ENCODE peak calls at places on chromosome 6, in ten cellular contexts. O, U, T, J, B, V, Y, G, E and A are unnamed samples.

GRCh38 chr6:45297302-45297701 is 30.8 kb upstream of the RUNX2 start:
- DNase-seq in J (no peak), O (no peak), U (no peak), V (no peak), E (no peak), B (no peak), G (no peak), Y (no peak), T (no peak), A (no peak)

GRCh38 chr6:106300944-106301343 is 24.6 kb downstream of the ATG5 start:
- DNase-seq in U (no peak), O (no peak), V (no peak), G (peak), J (peak), E (no peak), Y (no peak), B (no peak), T (peak), A (no peak)

GRCh38 chr6:165767228-165767627 is 104.2 kb upstream of the PDE10A start:
- DNase-seq in J (peak), T (no peak), E (no peak), U (no peak), Y (no peak), B (no peak), V (no peak), G (peak), O (peak), A (no peak)

GRCh38 chr6:31203345-31203979 is 33.0 kb upstream of the POU5F1 start:
- DNase-seq in J (peak), G (no peak), V (peak), B (peak), E (peak), U (no peak), O (peak), T (no peak), Y (no peak), A (no peak)

GRCh38 chr6:162973975-162974374 is 246.2 kb downstream of the PACRG start:
- DNase-seq in U (no peak), E (no peak), Y (no peak), B (no peak), T (peak), V (no peak), J (no peak), G (no peak), O (no peak), A (no peak)

GRCh38 chr6:167906899-167907298 is 80.2 kb downstream of the AFDN start:
- DNase-seq in B (no peak), T (peak), U (peak), V (peak), E (no peak), J (peak), Y (no peak), O (peak), G (peak), A (no peak)

GRCh38 chr6:75930954-75931689 is 141.3 kb downstream of the IMPG1 start:
- DNase-seq in E (no peak), B (no peak), O (no peak), V (no peak), Y (no peak), J (peak), T (no peak), U (no peak), G (peak), A (no peak)

GRCh38 chr6:165663283-165663735 is 268 bp upstream of the PDE10A start:
- DNase-seq in B (no peak), J (peak), V (no peak), G (no peak), T (no peak), E (no peak), Y (no peak), U (no peak), O (peak), A (peak)

GRCh38 chr6:167209577-167209975 is 51.8 kb upstream of the GPR31 start:
- DNase-seq in O (no peak), B (no peak), G (no peak), J (no peak), Y (no peak), E (no peak), V (no peak), U (no peak), T (no peak), A (no peak)

GRCh38 chr6:158660331-158660730 is 10.5 kb downstream of the SYTL3 start:
- DNase-seq in G (no peak), V (no peak), O (no peak), J (no peak), Y (no peak), U (peak), T (no peak), B (peak), E (no peak), A (no peak)

GRCh38 chr6:84066536-84066935 is 33.0 kb downstream of the MRAP2 start:
- DNase-seq in U (no peak), T (no peak), V (no peak), B (no peak), O (no peak), J (peak), E (no peak), Y (no peak), G (no peak), A (no peak)

GRCh38 chr6:16901777-16902176 is 140.5 kb upstream of the ATXN1 start:
- DNase-seq in G (peak), Y (peak), B (no peak), J (peak), V (no peak), T (no peak), O (peak), E (no peak), U (peak), A (no peak)

GRCh38 chr6:33731751-33732282 is 14.9 kb downstream of the IP6K3 start:
- DNase-seq in Y (no peak), V (no peak), J (no peak), E (no peak), U (peak), G (no peak), O (no peak), B (no peak), T (no peak), A (no peak)